ENCODE peak calls at places on chromosome 17, in four cellular contexts. R is activated naive CD4-positive, alpha-beta T cell treated with anti-CD3 and anti-CD28 coated beads for 36 hours; Y is HS-5; B is stomach. N is an unnamed sample.

GRCh38 chr17:76151896-76152454 is 10.9 kb upstream of the FOXJ1 start:
- DNase-seq in R (no peak), Y (no peak), B (no peak), N (no peak)

GRCh38 chr17:64180089-64180488 is 50.1 kb upstream of the ERN1 start:
- DNase-seq in R (no peak), Y (no peak), B (no peak), N (no peak)

GRCh38 chr17:74012465-74012864 is 191.0 kb upstream of the RPL38 start:
- DNase-seq in R (peak; percentile 63), Y (no peak), B (no peak), N (no peak)

GRCh38 chr17:6998855-6999508 is 3.1 kb downstream of the ALOX12 start:
- DNase-seq in R (no peak), Y (no peak), B (no peak), N (no peak)

GRCh38 chr17:56292010-56292409 is 138.7 kb downstream of the ANKFN1 start:
- DNase-seq in R (no peak), Y (peak; percentile 75), B (no peak), N (peak; percentile 18)

GRCh38 chr17:78759969-78760352 is 22.1 kb downstream of the CYTH1 start:
- DNase-seq in R (no peak), Y (no peak), B (no peak), N (no peak)

GRCh38 chr17:51819820-51820219 is 338.7 kb downstream of the CA10 start:
- DNase-seq in R (no peak), Y (no peak), B (no peak), N (no peak)

GRCh38 chr17:80789356-80789902 is 202.2 kb upstream of the CHMP6 start:
- DNase-seq in R (peak; percentile 58), Y (peak; percentile 91), B (no peak), N (peak; percentile 81)

GRCh38 chr17:32497431-32498205 is 10.8 kb downstream of the CDK5R1 start:
- DNase-seq in R (no peak), Y (no peak), B (no peak), N (no peak)

GRCh38 chr17:2904135-2904534 is 107.9 kb downstream of the RAP1GAP2 start:
- DNase-seq in R (no peak), Y (no peak), B (peak; percentile 76), N (no peak)

GRCh38 chr17:75073618-75074047 is 14.1 kb upstream of the SLC16A5 start:
- DNase-seq in R (no peak), Y (no peak), B (no peak), N (no peak)

GRCh38 chr17:58219007-58219788 is at the start of gene MKS1:
- DNase-seq in R (peak; percentile 97), Y (peak; percentile 61), B (peak; percentile 97), N (peak; percentile 52)

GRCh38 chr17:51869387-51869786 is 289.1 kb downstream of the CA10 start:
- DNase-seq in R (peak; percentile 44), Y (no peak), B (no peak), N (no peak)

GRCh38 chr17:918102-918740 is 61.4 kb downstream of the NXN start:
- DNase-seq in R (no peak), Y (no peak), B (no peak), N (no peak)

GRCh38 chr17:56142325-56142724 is 10.9 kb upstream of the ANKFN1 start:
- DNase-seq in R (no peak), Y (peak; percentile 82), B (no peak), N (peak; percentile 9)

GRCh38 chr17:30199600-30199999 is 35.9 kb downstream of the SLC6A4 start:
- DNase-seq in R (no peak), Y (no peak), B (no peak), N (no peak)